ENCODE peak calls at places on chromosomes 2 and 18, in eight cellular contexts. U, L, D, Q, Y, B, E and W are unnamed samples.

GRCh38 chr2:70974592-70974991 is 3.8 kb upstream of the ANKRD53 start:
- DNase-seq in Q (no peak), L (peak), E (no peak), Y (no peak), U (no peak), D (no peak), B (no peak), W (no peak)

GRCh38 chr2:206176128-206176527 is 16.4 kb downstream of the EEF1B2 start:
- DNase-seq in E (no peak), Q (no peak), B (no peak), Y (no peak), L (no peak), U (no peak), D (no peak), W (no peak)

GRCh38 chr2:124683536-124684407 is 658.7 kb downstream of the CNTNAP5 start:
- DNase-seq in B (no peak), Y (no peak), U (no peak), L (no peak), E (no peak), D (no peak), Q (no peak), W (no peak)

GRCh38 chr2:126673215-126673614 is 17.3 kb downstream of the GYPC start:
- DNase-seq in E (no peak), L (no peak), D (no peak), Y (no peak), B (no peak), U (no peak), Q (no peak), W (no peak)

GRCh38 chr2:127585270-127585807 is 49.9 kb downstream of the MYO7B start:
- DNase-seq in Q (no peak), Y (no peak), E (no peak), B (no peak), D (no peak), L (no peak), U (no peak), W (no peak)

GRCh38 chr2:214410918-214411554 is at the start of gene VWC2L:
- DNase-seq in B (peak), D (peak), L (peak), U (peak), Q (peak), E (no peak), Y (peak), W (peak)

GRCh38 chr2:156589381-156590079 is 153.4 kb downstream of the GPD2 start:
- DNase-seq in Q (peak), L (no peak), Y (peak), U (peak), B (peak), D (no peak), E (no peak), W (peak)

GRCh38 chr2:156867201-156867600 is 390.3 kb upstream of the GALNT5 start:
- DNase-seq in D (no peak), B (no peak), Y (no peak), E (no peak), U (no peak), Q (no peak), L (no peak), W (no peak)

GRCh38 chr2:144523606-144524131 is 3.8 kb upstream of the ZEB2 start:
- DNase-seq in Q (peak), D (no peak), L (no peak), U (no peak), Y (no peak), E (no peak), B (peak), W (no peak)

GRCh38 chr18:5197032-5197434 is at the start of gene AKAIN1:
- DNase-seq in U (no peak), E (no peak), L (peak), D (no peak), Q (peak), B (peak), Y (no peak), W (no peak)

GRCh38 chr2:85237849-85238570 is 89.8 kb downstream of the TGOLN2 start:
- DNase-seq in E (no peak), B (no peak), D (peak), Q (no peak), L (no peak), Y (no peak), U (no peak), W (no peak)
- H3K4me3 ChIP-seq in E (no peak), B (no peak), D (no peak), Q (no peak), L (no peak), Y (no peak), U (no peak), W (no peak)

GRCh38 chr2:172398444-172398843 is 28.9 kb upstream of the ITGA6 start:
- DNase-seq in B (no peak), U (no peak), Q (no peak), D (no peak), E (no peak), L (peak), Y (peak), W (no peak)
- TF ChIP-seq CTCF in B (no peak), U (no peak), Q (no peak), D (no peak), E (no peak), L (no peak), Y (peak), W (no peak)

GRCh38 chr2:65367517-65367916 is 64.9 kb downstream of the SPRED2 start:
- DNase-seq in Q (peak), U (peak), E (no peak), D (no peak), Y (no peak), B (peak), L (no peak), W (peak)
- TF ChIP-seq MAX in Q (no peak), U (peak), E (no peak), D (no peak), Y (no peak), B (peak), L (no peak), W (peak)

GRCh38 chr2:59354498-59354897 is 1113.4 kb upstream of the FANCL start:
- DNase-seq in Y (no peak), B (no peak), D (no peak), L (no peak), Q (no peak), U (no peak), E (no peak), W (no peak)

GRCh38 chr2:59353301-59353921 is 1112.3 kb upstream of the FANCL start:
- DNase-seq in D (no peak), Y (no peak), E (no peak), B (no peak), U (no peak), L (no peak), Q (no peak), W (no peak)
- H3K4me3 ChIP-seq in D (no peak), Y (no peak), E (no peak), B (no peak), U (no peak), L (no peak), Q (no peak), W (no peak)

GRCh38 chr2:190636362-190636761 is 12.5 kb upstream of the NAB1 start:
- DNase-seq in D (no peak), E (no peak), L (peak), Y (no peak), Q (peak), B (no peak), U (peak), W (peak)

GRCh38 chr2:190634381-190634780 is 14.5 kb upstream of the NAB1 start:
- DNase-seq in D (no peak), L (no peak), Y (no peak), E (no peak), U (no peak), Q (no peak), B (no peak), W (no peak)

GRCh38 chr2:190637903-190638618 is 10.8 kb upstream of the NAB1 start:
- DNase-seq in L (no peak), E (no peak), Q (peak), U (peak), Y (no peak), D (no peak), B (no peak), W (no peak)

GRCh38 chr2:190637331-190637734 is 11.6 kb upstream of the NAB1 start:
- DNase-seq in Y (no peak), E (no peak), L (no peak), D (no peak), U (peak), Q (peak), B (no peak), W (peak)

GRCh38 chr2:190635781-190636180 is 13.1 kb upstream of the NAB1 start:
- DNase-seq in Y (no peak), D (no peak), L (no peak), E (no peak), B (no peak), U (peak), Q (no peak), W (peak)
- TF ChIP-seq CTCF in Y (peak), D (peak), L (peak), E (peak), B (no peak), U (peak), Q (no peak), W (no peak)

GRCh38 chr2:16246911-16247310 is 306.6 kb downstream of the MYCN start:
- DNase-seq in Y (no peak), L (no peak), B (no peak), D (no peak), Q (no peak), E (no peak), U (no peak), W (no peak)
- TF ChIP-seq MAX in Y (no peak), L (no peak), B (no peak), D (no peak), Q (no peak), E (no peak), U (no peak), W (no peak)

GRCh38 chr18:7822435-7823425 is 255.6 kb downstream of the PTPRM start:
- DNase-seq in U (no peak), B (no peak), D (no peak), Q (peak), Y (no peak), E (no peak), L (no peak), W (no peak)
- H3K4me3 ChIP-seq in U (no peak), B (no peak), D (no peak), Q (no peak), Y (no peak), E (no peak), L (no peak), W (no peak)